ENCODE peak calls at places on chromosome 6, in five cellular contexts. M, O, S, R and L are unnamed samples.

GRCh38 chr6:43492673-43493072 is 15.3 kb downstream of the TJAP1 start:
- DNase-seq in S (no peak), R (peak; percentile 40), M (peak; percentile 62), O (no peak), L (no peak)

GRCh38 chr6:26067367-26067766 is 19.9 kb upstream of the HFE start:
- DNase-seq in R (no peak), M (no peak), S (no peak), O (peak; percentile 12), L (no peak)

GRCh38 chr6:55794136-55794812 is 81.1 kb downstream of the BMP5 start:
- DNase-seq in M (peak; percentile 78), R (peak; percentile 29), O (peak; percentile 55), S (no peak), L (no peak)

GRCh38 chr6:142680308-142680707 is 264.7 kb downstream of the HIVEP2 start:
- DNase-seq in S (no peak), O (peak; percentile 60), R (peak; percentile 38), M (peak; percentile 71), L (no peak)

GRCh38 chr6:14549319-14549770 is 431.8 kb downstream of the CD83 start:
- DNase-seq in O (no peak), M (no peak), R (no peak), S (no peak), L (no peak)

GRCh38 chr6:15491255-15491985 is 171.4 kb downstream of the DTNBP1 start:
- DNase-seq in R (peak; percentile 86), M (peak; percentile 66), O (peak; percentile 84), S (peak; percentile 53), L (peak; percentile 49)

GRCh38 chr6:99002826-99003225 is 55.1 kb upstream of the FBXL4 start:
- DNase-seq in S (no peak), O (no peak), R (peak; percentile 6), M (peak; percentile 22), L (no peak)

GRCh38 chr6:423062-423798 is 31.7 kb downstream of the IRF4 start:
- DNase-seq in R (no peak), O (no peak), M (no peak), S (no peak), L (no peak)

GRCh38 chr6:7769702-7770101 is 43.8 kb downstream of the BMP6 start:
- DNase-seq in O (peak; percentile 44), S (no peak), M (peak; percentile 41), R (peak; percentile 17), L (no peak)

GRCh38 chr6:154528286-154528915 is 17.9 kb upstream of the CNKSR3 start:
- DNase-seq in M (no peak), R (no peak), O (no peak), S (no peak), L (no peak)

GRCh38 chr6:104597541-104598050 is 262.1 kb downstream of the HACE1 start:
- DNase-seq in S (no peak), O (peak; percentile 4), R (peak; percentile 57), M (peak; percentile 91), L (peak; percentile 7)

GRCh38 chr6:140415266-140415665 is 1040.8 kb upstream of the CITED2 start:
- DNase-seq in M (no peak), O (no peak), S (no peak), R (no peak), L (no peak)

GRCh38 chr6:158517581-158517980 is 42.3 kb upstream of the TMEM181 start:
- DNase-seq in O (no peak), M (no peak), R (no peak), S (no peak), L (no peak)

GRCh38 chr6:47070461-47070860 is 28.3 kb upstream of the ADGRF1 start:
- DNase-seq in M (no peak), S (no peak), R (no peak), O (no peak), L (no peak)

GRCh38 chr6:139982652-139983051 is 608.2 kb upstream of the CITED2 start:
- DNase-seq in O (peak; percentile 64), S (no peak), R (peak; percentile 82), M (peak; percentile 66), L (no peak)

GRCh38 chr6:31971279-31971992 is 502 bp downstream of the DXO start:
- DNase-seq in M (no peak), R (no peak), O (no peak), S (no peak), L (no peak)
- H3K4me3 ChIP-seq in M (peak overlapping the region; percentile 96), R (peak overlapping the region; percentile 67), O (peak overlapping the region; percentile 93), S (peak overlapping the region; percentile 88), L (peak overlapping the region; percentile 89)

GRCh38 chr6:122494665-122495272 is 23.2 kb upstream of the SERINC1 start:
- DNase-seq in S (no peak), M (no peak), O (no peak), R (no peak), L (no peak)

GRCh38 chr6:122495612-122496011 is 24.0 kb upstream of the SERINC1 start:
- DNase-seq in O (no peak), M (no peak), R (no peak), S (peak; percentile 84), L (no peak)

DNA sequence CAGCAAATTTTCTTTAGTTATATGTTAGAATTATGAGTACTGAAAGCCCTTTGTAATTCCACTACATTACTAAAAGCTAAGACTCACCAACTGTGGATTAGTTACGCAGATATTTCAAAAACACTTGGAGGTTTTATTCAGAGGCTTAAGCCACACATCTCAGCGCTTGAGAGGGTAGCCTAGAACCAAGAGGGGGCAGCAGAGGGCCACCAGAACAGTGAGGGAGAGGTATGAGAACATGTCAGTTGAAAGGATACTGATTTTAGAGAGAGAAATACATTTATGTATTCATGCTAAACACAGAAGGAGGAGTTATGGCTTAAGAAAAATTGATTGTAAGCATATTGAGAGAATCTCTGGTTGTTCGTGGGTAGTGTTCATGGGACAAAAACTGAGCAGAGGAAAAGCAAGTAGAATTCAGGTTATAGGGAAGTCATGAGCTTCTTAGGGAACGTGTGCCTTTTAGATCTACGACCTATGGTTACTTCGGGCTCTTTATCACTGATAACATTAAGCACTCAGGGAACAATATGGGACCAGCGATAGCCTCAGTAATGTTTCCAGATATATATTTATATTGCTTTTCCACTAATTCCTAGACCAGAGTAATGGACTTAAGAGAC is 20.4 kb upstream of the SERINC1 start:
- DNase-seq in M (peak; percentile 58), R (peak; percentile 76), O (peak; percentile 79), S (peak; percentile 71), L (peak; percentile 63)
- H3K4me3 ChIP-seq in M (peak overlapping the region; percentile 19), R (no peak overlapping the region), O (no peak overlapping the region), S (no peak overlapping the region), L (no peak overlapping the region)

DNA sequence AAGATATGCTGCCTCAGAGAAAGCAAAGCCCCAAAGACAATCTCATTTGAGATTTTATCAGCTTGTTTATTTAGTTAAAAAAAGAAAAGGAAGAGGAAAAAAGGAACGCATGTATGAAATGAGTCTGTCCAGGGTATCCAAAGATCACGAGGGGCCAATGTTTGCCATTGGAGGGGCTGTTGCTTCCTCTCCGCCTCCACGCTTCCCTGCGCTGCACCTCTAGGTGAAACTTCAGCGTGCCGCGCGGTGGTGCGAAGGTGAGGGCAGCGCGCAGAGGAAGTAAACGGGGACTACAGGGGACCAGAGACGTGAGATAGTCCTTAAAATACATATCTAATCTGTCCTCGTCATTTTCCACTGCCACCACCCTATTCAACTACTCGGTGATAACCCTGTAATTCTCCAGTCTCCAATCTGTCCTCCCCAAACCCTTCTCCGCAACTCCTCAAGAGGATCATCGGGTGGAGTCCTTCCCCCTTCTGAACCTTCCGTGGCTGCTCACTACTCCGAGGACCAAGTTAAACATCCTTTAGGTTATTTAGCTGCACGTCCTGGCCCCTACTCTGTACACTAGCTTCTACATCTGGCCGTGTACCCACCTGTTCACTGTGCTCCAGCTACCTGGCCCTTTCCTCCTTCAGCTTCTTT is 1.1 kb upstream of the DCBLD1 start:
- DNase-seq in M (no peak), S (no peak), R (no peak), O (no peak), L (no peak)
- H3K4me3 ChIP-seq in M (no peak overlapping the region), S (no peak overlapping the region), R (no peak overlapping the region), O (no peak overlapping the region), L (no peak overlapping the region)

DNA sequence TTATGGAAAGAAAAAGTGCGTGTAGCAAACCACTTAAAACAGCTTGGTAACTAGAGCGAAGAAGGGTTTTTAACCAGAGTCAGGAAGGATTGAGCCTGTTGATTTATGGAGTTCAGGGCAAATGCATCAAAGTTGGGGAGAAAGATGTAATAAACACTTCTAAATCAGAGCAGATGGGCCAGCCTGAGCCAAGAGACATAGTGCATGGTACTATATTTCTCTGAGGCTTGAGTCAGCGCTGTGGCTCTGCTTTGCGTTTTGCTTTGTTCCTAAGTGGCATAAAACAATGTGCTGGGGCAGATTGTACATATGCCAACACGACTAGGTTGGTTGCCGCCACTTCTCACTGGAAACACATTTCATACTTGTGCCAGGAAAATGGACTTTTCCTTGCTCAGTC is 111.3 kb downstream of the BCKDHB start:
- DNase-seq in M (no peak), R (no peak), O (peak; percentile 4), S (no peak), L (no peak)
- H3K4me3 ChIP-seq in M (no peak overlapping the region), R (no peak overlapping the region), O (no peak overlapping the region), S (no peak overlapping the region), L (no peak overlapping the region)

DNA sequence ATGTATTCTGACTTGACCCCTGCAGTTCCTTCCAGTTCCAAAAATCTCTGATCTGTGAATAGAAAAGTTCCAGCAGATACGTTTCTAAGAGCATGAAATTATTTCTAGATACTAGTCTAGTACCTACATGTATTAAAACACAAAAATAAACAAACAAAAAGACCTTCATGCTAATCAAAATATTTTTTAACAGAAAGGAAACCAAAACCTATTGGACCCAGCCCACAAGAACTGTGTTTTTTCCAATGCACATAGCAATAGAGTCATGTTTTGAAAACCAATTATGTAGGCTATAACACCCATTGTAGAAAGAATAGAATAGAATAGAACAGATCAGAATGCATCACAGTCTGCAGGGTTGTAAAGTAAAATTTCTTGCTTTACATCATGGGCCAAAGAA is 158.6 kb upstream of the TNFAIP3 start:
- DNase-seq in R (no peak), O (no peak), S (no peak), M (no peak), L (no peak)
- H3K4me3 ChIP-seq in R (no peak overlapping the region), O (no peak overlapping the region), S (peak overlapping the region; percentile 25), M (no peak overlapping the region), L (no peak overlapping the region)

GRCh38 chr6:106315765-106316375 is 9.7 kb downstream of the ATG5 start:
- DNase-seq in M (peak; percentile 33), R (no peak), S (no peak), O (no peak), L (peak; percentile 53)

GRCh38 chr6:106309024-106309423 is 16.5 kb downstream of the ATG5 start:
- DNase-seq in M (peak; percentile 77), O (peak; percentile 10), R (no peak), S (no peak), L (no peak)

DNA sequence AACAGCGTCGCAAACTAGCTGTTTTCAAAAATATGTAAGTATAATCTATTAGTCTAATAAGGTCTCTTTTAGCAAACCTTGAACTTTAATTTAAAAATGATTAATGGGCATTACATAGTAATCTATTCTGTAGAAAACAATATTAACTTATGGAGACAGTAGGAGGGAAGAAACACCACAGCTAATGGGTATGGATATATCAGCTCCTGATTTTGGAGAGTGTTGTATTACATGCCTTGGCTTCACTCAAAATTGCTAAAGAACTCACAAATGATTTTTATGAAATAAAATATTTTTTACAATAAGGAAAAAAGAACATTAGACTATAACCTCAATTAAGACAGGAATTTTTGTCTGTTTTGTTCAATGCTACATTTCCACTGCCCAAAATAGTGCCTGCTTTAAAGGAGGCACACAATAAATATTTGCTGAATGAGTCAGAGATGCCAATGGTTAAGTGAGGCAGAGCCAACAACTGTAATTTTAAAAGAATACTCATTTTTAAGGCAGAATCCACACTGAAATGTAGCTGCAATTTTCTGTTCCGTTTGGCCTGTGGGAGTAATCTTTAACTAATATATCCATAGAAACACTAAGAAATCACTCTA is 15.7 kb downstream of the ATG5 start:
- DNase-seq in S (no peak), M (peak; percentile 50), O (peak; percentile 54), R (peak; percentile 40), L (no peak)
- H3K4me3 ChIP-seq in S (no peak overlapping the region), M (no peak overlapping the region), O (no peak overlapping the region), R (no peak overlapping the region), L (no peak overlapping the region)

GRCh38 chr6:156175971-156176421 is 601.2 kb upstream of the ARID1B start:
- DNase-seq in O (no peak), M (no peak), R (no peak), S (no peak), L (no peak)
- H3K4me3 ChIP-seq in O (no peak overlapping the region), M (no peak overlapping the region), R (no peak overlapping the region), S (no peak overlapping the region), L (no peak overlapping the region)